ENCODE peak calls at places on chromosomes 3 and 15, in six cellular contexts. Y is hepatocyte; W is astrocyte; B is psoas muscle; X is CD8-positive, alpha-beta T cell; F is esophagus muscularis mucosa. J is an unnamed sample. For H3K4me1, the result is how much of the 10 kb centered on the place peaks cover.

GRCh38 chr3:159249472-159250131 is 447.7 kb downstream of the MFSD1 start:
- DNase-seq in Y (no peak), W (no peak), B (no peak), X (no peak), F (no peak), J (no peak)

GRCh38 chr3:178645503-178645902 is 109.3 kb downstream of the KCNMB2 start:
- DNase-seq in Y (no peak), W (no peak), B (no peak), X (no peak), F (no peak), J (no peak)

GRCh38 chr3:98521897-98522537 is 685 bp downstream of the CLDND1 start:
- DNase-seq in Y (peak), W (peak), B (peak), X (peak), F (no peak), J (peak)

GRCh38 chr3:6532101-6532500 is 328.8 kb upstream of the GRM7 start:
- DNase-seq in Y (no peak), W (no peak), B (no peak), X (no peak), F (no peak), J (no peak)

GRCh38 chr15:100628746-100629145 is 26.4 kb downstream of the ASB7 start:
- DNase-seq in Y (no peak), W (peak), B (no peak), X (no peak), F (no peak), J (no peak)

GRCh38 chr15:31302778-31303433 is 23.7 kb upstream of the KLF13 start:
- DNase-seq in Y (no peak), W (no peak), B (peak), X (no peak), F (peak), J (no peak)

GRCh38 chr3:133591271-133591742 is 17.8 kb downstream of the CDV3 start:
- DNase-seq in Y (no peak), W (peak), B (no peak), X (no peak), F (no peak), J (no peak)

GRCh38 chr3:157082305-157082981 is 77.5 kb downstream of the CCNL1 start:
- DNase-seq in Y (peak), W (peak), B (no peak), X (peak), F (no peak), J (no peak)

GRCh38 chr3:183449391-183449790 is 21.0 kb upstream of the MCF2L2 start:
- DNase-seq in Y (peak), W (peak), B (no peak), X (no peak), F (no peak), J (no peak)

GRCh38 chr3:61876797-61877196 is 315.4 kb downstream of the PTPRG start:
- DNase-seq in Y (no peak), W (peak), B (no peak), X (no peak), F (no peak), J (no peak)

GRCh38 chr15:64251121-64251520 is 88.3 kb upstream of the PPIB start:
- DNase-seq in Y (no peak), W (peak), B (no peak), X (no peak), F (no peak), J (no peak)

GRCh38 chr3:195005759-195006555 is 265.0 kb downstream of the XXYLT1 start:
- DNase-seq in Y (no peak), W (no peak), B (no peak), X (no peak), F (no peak), J (no peak)

GRCh38 chr3:195007151-195007550 is 263.8 kb downstream of the XXYLT1 start:
- DNase-seq in Y (no peak), W (no peak), B (no peak), X (no peak), F (no peak), J (no peak)

GRCh38 chr3:195008816-195009215 is 262.1 kb downstream of the XXYLT1 start:
- DNase-seq in Y (no peak), W (no peak), B (no peak), X (no peak), F (no peak), J (no peak)

GRCh38 chr3:195009607-195010006 is 261.4 kb downstream of the XXYLT1 start:
- DNase-seq in Y (no peak), W (no peak), B (no peak), X (no peak), F (no peak), J (no peak)

DNA sequence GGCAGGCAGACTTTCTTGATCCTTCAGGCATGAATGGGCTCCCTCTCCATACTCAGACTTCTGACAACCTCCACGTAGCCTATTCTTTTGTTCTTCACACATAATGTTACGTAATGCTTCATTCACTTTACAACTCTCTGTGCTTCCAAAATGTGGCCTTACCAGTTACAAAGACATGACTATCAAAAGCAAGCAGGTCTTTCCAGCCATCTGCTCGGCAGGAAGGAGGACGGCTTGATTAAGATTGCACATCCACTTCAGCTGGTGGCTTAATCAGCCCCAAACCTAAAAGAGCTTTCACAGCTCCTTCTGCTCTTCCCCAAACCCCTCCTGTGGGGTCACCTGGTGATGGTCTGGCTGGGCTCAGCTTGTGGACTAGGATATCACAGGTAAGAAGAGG is 263.2 kb downstream of the XXYLT1 start:
- DNase-seq in Y (no peak), W (no peak), B (no peak), X (no peak), F (no peak), J (no peak)
- H3K4me1 ChIP-seq in Y (under half), W (under half), B (under half), X (under half), F (under half), J (under half)

GRCh38 chr3:172359231-172359630 is 89.0 kb downstream of the GHSR start:
- DNase-seq in Y (no peak), W (no peak), B (no peak), X (no peak), F (no peak), J (no peak)
- H3K4me1 ChIP-seq in Y (under half), W (under half), B (under half), X (under half), F (under half), J (under half)

GRCh38 chr3:47434849-47435248 is 40.9 kb downstream of the SCAP start:
- DNase-seq in Y (no peak), W (no peak), B (no peak), X (no peak), F (no peak), J (peak)

GRCh38 chr3:47436180-47436579 is 39.6 kb downstream of the SCAP start:
- DNase-seq in Y (no peak), W (no peak), B (no peak), X (no peak), F (no peak), J (peak)

GRCh38 chr3:47431225-47431624 is 44.5 kb downstream of the SCAP start:
- DNase-seq in Y (no peak), W (no peak), B (no peak), X (no peak), F (no peak), J (no peak)

GRCh38 chr3:47432673-47433072 is 43.1 kb downstream of the SCAP start:
- DNase-seq in Y (no peak), W (no peak), B (no peak), X (no peak), F (no peak), J (no peak)

GRCh38 chr3:47433796-47434195 is 41.9 kb downstream of the SCAP start:
- DNase-seq in Y (no peak), W (no peak), B (no peak), X (no peak), F (no peak), J (peak)
- H3K4me1 ChIP-seq in Y (under half), W (under half), B (under half), X (under half), F (under half), J (under half)

DNA sequence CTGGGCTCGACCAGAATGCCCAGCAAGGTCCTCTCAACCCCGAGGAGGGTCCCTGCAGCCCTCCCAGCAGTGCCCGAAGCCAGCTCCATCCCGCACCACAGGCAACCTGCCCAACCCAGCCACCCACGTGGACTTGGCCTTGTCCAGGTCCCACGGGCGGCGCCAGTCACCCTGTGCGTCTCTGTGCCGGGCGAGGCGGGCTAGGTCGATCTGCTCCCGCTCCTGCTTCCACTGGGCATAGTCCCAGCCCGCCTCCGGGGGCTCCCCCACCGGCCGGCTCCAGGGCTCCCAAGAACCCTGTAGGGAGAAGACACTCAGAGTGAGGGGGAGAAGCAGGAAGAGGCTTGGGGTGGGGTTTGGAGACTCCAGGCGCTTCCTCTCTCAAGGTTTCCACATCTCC is 3.1 kb downstream of the CCDC9B start:
- DNase-seq in Y (no peak), W (no peak), B (peak), X (no peak), F (no peak), J (no peak)
- H3K4me1 ChIP-seq in Y (under half), W (half or more), B (half or more), X (under half), F (half or more), J (under half)

GRCh38 chr15:63195257-63196023 is 6.0 kb downstream of the RAB8B start:
- DNase-seq in Y (no peak), W (no peak), B (no peak), X (no peak), F (no peak), J (no peak)
- H3K4me1 ChIP-seq in Y (under half), W (under half), B (under half), X (half or more), F (half or more), J (under half)

GRCh38 chr15:47846128-47846868 is 129.0 kb downstream of the SEMA6D start:
- DNase-seq in Y (no peak), W (no peak), B (no peak), X (no peak), F (no peak), J (no peak)
- H3K4me1 ChIP-seq in Y (under half), W (under half), B (under half), X (under half), F (under half), J (under half)

DNA sequence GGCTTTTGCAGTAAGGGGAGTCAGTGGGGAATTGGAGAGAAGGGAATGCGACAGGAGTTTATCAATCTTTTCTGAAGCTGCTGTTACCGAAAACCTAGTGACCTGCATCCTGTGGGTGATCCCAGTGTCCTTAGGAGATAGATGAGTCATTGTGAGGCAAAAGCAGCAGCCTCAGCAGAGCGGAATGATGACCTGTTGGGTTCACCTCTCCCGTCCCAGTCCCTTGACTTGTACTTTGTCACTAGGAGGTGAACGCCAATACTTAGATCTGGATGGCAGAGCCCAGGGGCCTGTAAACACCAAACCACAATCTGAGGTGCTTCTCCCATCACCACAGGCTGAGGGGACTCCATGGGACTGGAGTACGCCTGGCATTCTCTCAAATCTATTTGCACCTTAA is 17.9 kb downstream of the CDAN1 start:
- DNase-seq in Y (no peak), W (no peak), B (no peak), X (no peak), F (no peak), J (no peak)
- H3K4me1 ChIP-seq in Y (under half), W (under half), B (under half), X (under half), F (under half), J (under half)

DNA sequence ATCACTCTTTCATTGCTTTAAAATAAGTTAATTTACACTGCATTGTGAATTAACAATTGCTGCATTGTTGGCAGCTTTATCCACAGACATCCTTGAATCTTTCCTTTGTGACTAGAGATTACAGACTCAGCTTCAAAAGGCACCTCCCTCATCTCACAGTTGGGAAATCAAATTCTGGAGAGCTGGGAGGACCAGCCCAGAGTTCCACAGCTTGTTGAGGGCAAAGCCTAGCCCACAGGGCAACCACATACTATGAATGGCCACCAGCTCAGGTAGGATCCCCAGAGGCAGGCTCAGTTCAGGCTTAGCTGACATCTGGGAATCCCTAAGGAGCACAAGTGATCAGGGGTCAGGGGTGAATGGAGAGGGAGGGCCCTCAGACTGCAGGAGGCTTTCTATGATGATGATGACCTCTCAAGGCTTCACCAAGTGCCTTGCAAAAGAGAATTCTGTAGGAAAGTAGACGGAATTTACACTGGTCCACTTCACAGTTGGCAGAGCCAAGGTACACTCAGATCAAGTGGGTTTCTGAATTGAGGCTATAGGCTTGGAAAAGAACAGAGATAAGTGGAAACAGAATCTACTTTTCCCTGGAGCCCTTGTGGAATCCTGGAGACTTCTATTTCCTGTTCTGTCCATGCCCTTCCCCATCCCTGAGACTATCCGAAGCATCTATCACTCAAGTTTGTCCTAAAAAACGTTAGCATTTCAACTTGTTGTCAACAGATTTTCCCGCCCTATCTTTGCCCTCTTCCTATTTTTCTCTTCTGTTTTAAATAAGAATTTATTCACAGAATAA is 13.2 kb downstream of the GCSAM start:
- DNase-seq in Y (no peak), W (no peak), B (no peak), X (no peak), F (no peak), J (no peak)
- H3K4me1 ChIP-seq in Y (under half), W (under half), B (under half), X (under half), F (under half), J (under half)

GRCh38 chr3:10601131-10601856 is 95.9 kb upstream of the ATP2B2 start:
- DNase-seq in Y (no peak), W (peak), B (no peak), X (no peak), F (no peak), J (no peak)

GRCh38 chr3:10600159-10601125 is 95.1 kb upstream of the ATP2B2 start:
- DNase-seq in Y (no peak), W (peak), B (no peak), X (no peak), F (no peak), J (no peak)

GRCh38 chr3:10599444-10599843 is 94.1 kb upstream of the ATP2B2 start:
- DNase-seq in Y (no peak), W (no peak), B (no peak), X (no peak), F (no peak), J (no peak)

GRCh38 chr3:10601857-10602230 is 96.5 kb upstream of the ATP2B2 start:
- DNase-seq in Y (no peak), W (no peak), B (no peak), X (no peak), F (no peak), J (no peak)

GRCh38 chr3:10602769-10603768 is 97.7 kb upstream of the ATP2B2 start:
- DNase-seq in Y (no peak), W (no peak), B (no peak), X (peak), F (no peak), J (no peak)
- H3K4me1 ChIP-seq in Y (under half), W (under half), B (under half), X (under half), F (under half), J (under half)